ENCODE peak calls at places on chromosome 9, in nine cellular contexts. One of them, this sample, is unnamed.

GRCh38 chr9:120852240-120853018 is 9.7 kb upstream of the PSMD5 start:
- DNase-seq in transverse colon: no peak
- DNase-seq in GM13976: no peak
- DNase-seq in PC-3: no peak
- DNase-seq in body of pancreas: no peak
- DNase-seq in neural crest cell: no peak
- DNase-seq in Peyer's patch: no peak
- DNase-seq in epithelial cell of esophagus: no peak
- DNase-seq in ovary: no peak
- DNase-seq in this sample: no peak

GRCh38 chr9:35070823-35071813 is 1.3 kb downstream of the VCP start:
- DNase-seq in transverse colon: no peak
- DNase-seq in GM13976: no peak
- DNase-seq in PC-3: peak; percentile 28
- DNase-seq in body of pancreas: peak; percentile 60
- DNase-seq in neural crest cell: no peak
- DNase-seq in Peyer's patch: no peak
- DNase-seq in epithelial cell of esophagus: peak; percentile 53
- DNase-seq in ovary: no peak
- DNase-seq in this sample: no peak

GRCh38 chr9:93513606-93514005 is 60.2 kb upstream of the FAM120AOS start:
- DNase-seq in transverse colon: no peak
- DNase-seq in GM13976: no peak
- DNase-seq in PC-3: no peak
- DNase-seq in body of pancreas: no peak
- DNase-seq in neural crest cell: no peak
- DNase-seq in Peyer's patch: no peak
- DNase-seq in epithelial cell of esophagus: no peak
- DNase-seq in ovary: no peak
- DNase-seq in this sample: no peak

GRCh38 chr9:35905912-35906679 is at the start of gene HRCT1:
- DNase-seq in transverse colon: peak; percentile 95
- DNase-seq in GM13976: no peak
- DNase-seq in PC-3: peak; percentile 96
- DNase-seq in body of pancreas: peak; percentile 90
- DNase-seq in neural crest cell: no peak
- DNase-seq in Peyer's patch: peak; percentile 94
- DNase-seq in epithelial cell of esophagus: peak; percentile 97
- DNase-seq in ovary: peak; percentile 91
- DNase-seq in this sample: no peak

GRCh38 chr9:113621309-113621791 is 157.8 kb downstream of the RGS3 start:
- DNase-seq in transverse colon: peak; percentile 25
- DNase-seq in GM13976: no peak
- DNase-seq in PC-3: no peak
- DNase-seq in body of pancreas: peak; percentile 64
- DNase-seq in neural crest cell: no peak
- DNase-seq in Peyer's patch: peak; percentile 55
- DNase-seq in epithelial cell of esophagus: no peak
- DNase-seq in ovary: no peak
- DNase-seq in this sample: no peak

GRCh38 chr9:122402403-122403268 is 31.8 kb downstream of the PTGS1 start:
- DNase-seq in transverse colon: no peak
- DNase-seq in GM13976: peak; percentile 46
- DNase-seq in PC-3: peak; percentile 77
- DNase-seq in body of pancreas: no peak
- DNase-seq in neural crest cell: no peak
- DNase-seq in Peyer's patch: no peak
- DNase-seq in epithelial cell of esophagus: peak; percentile 92
- DNase-seq in ovary: no peak
- DNase-seq in this sample: peak; percentile 34

GRCh38 chr9:87656485-87656884 is 69.4 kb upstream of the CTSL start:
- DNase-seq in transverse colon: no peak
- DNase-seq in GM13976: no peak
- DNase-seq in PC-3: no peak
- DNase-seq in body of pancreas: no peak
- DNase-seq in neural crest cell: no peak
- DNase-seq in Peyer's patch: no peak
- DNase-seq in epithelial cell of esophagus: no peak
- DNase-seq in ovary: no peak
- DNase-seq in this sample: no peak

GRCh38 chr9:85742630-85742928 is 825 bp upstream of the AGTPBP1 start:
- DNase-seq in transverse colon: no peak
- DNase-seq in GM13976: no peak
- DNase-seq in PC-3: peak; percentile 40
- DNase-seq in body of pancreas: no peak
- DNase-seq in neural crest cell: no peak
- DNase-seq in Peyer's patch: no peak
- DNase-seq in epithelial cell of esophagus: peak; percentile 87
- DNase-seq in ovary: no peak
- DNase-seq in this sample: peak; percentile 20

GRCh38 chr9:7089391-7089790 is 331.6 kb downstream of the KDM4C start:
- DNase-seq in transverse colon: no peak
- DNase-seq in GM13976: no peak
- DNase-seq in PC-3: no peak
- DNase-seq in body of pancreas: no peak
- DNase-seq in neural crest cell: no peak
- DNase-seq in Peyer's patch: no peak
- DNase-seq in epithelial cell of esophagus: no peak
- DNase-seq in ovary: no peak
- DNase-seq in this sample: no peak

GRCh38 chr9:120336021-120336752 is 243.8 kb downstream of the CDK5RAP2 start:
- DNase-seq in transverse colon: no peak
- DNase-seq in GM13976: no peak
- DNase-seq in PC-3: no peak
- DNase-seq in body of pancreas: peak; percentile 39
- DNase-seq in neural crest cell: no peak
- DNase-seq in Peyer's patch: no peak
- DNase-seq in epithelial cell of esophagus: peak; percentile 70
- DNase-seq in ovary: no peak
- DNase-seq in this sample: no peak

GRCh38 chr9:135348076-135348787 is 131.3 kb upstream of the PPP1R26 start:
- DNase-seq in transverse colon: no peak
- DNase-seq in GM13976: no peak
- DNase-seq in PC-3: no peak
- DNase-seq in body of pancreas: no peak
- DNase-seq in neural crest cell: no peak
- DNase-seq in Peyer's patch: no peak
- DNase-seq in epithelial cell of esophagus: no peak
- DNase-seq in ovary: no peak
- DNase-seq in this sample: no peak

GRCh38 chr9:27701664-27702063 is 128.4 kb upstream of the C9orf72 start:
- DNase-seq in transverse colon: peak; percentile 18
- DNase-seq in GM13976: no peak
- DNase-seq in PC-3: peak; percentile 51
- DNase-seq in body of pancreas: no peak
- DNase-seq in neural crest cell: no peak
- DNase-seq in Peyer's patch: peak; percentile 47
- DNase-seq in epithelial cell of esophagus: no peak
- DNase-seq in ovary: no peak
- DNase-seq in this sample: no peak

GRCh38 chr9:112849363-112849922 is 41.2 kb downstream of the SLC46A2 start:
- DNase-seq in transverse colon: no peak
- DNase-seq in GM13976: no peak
- DNase-seq in PC-3: no peak
- DNase-seq in body of pancreas: no peak
- DNase-seq in neural crest cell: no peak
- DNase-seq in Peyer's patch: peak; percentile 2
- DNase-seq in epithelial cell of esophagus: no peak
- DNase-seq in ovary: no peak
- DNase-seq in this sample: no peak

GRCh38 chr9:93120846-93121315 is 13.2 kb downstream of the NINJ1 start:
- DNase-seq in transverse colon: no peak
- DNase-seq in GM13976: no peak
- DNase-seq in PC-3: no peak
- DNase-seq in body of pancreas: no peak
- DNase-seq in neural crest cell: no peak
- DNase-seq in Peyer's patch: peak; percentile 45
- DNase-seq in epithelial cell of esophagus: no peak
- DNase-seq in ovary: peak; percentile 48
- DNase-seq in this sample: no peak

GRCh38 chr9:83247732-83248131 is 184.8 kb upstream of the RASEF start:
- DNase-seq in transverse colon: no peak
- DNase-seq in GM13976: peak; percentile 35
- DNase-seq in PC-3: no peak
- DNase-seq in body of pancreas: no peak
- DNase-seq in neural crest cell: no peak
- DNase-seq in Peyer's patch: no peak
- DNase-seq in epithelial cell of esophagus: no peak
- DNase-seq in ovary: no peak
- DNase-seq in this sample: peak; percentile 25

GRCh38 chr9:97571664-97572063 is 61.5 kb downstream of the TSTD2 start:
- DNase-seq in transverse colon: no peak
- DNase-seq in GM13976: no peak
- DNase-seq in PC-3: no peak
- DNase-seq in body of pancreas: no peak
- DNase-seq in neural crest cell: no peak
- DNase-seq in Peyer's patch: no peak
- DNase-seq in epithelial cell of esophagus: no peak
- DNase-seq in ovary: no peak
- DNase-seq in this sample: no peak

GRCh38 chr9:68872026-68872501 is 141.8 kb downstream of the PRKACG start:
- DNase-seq in transverse colon: no peak
- DNase-seq in GM13976: no peak
- DNase-seq in PC-3: no peak
- DNase-seq in body of pancreas: peak; percentile 69
- DNase-seq in neural crest cell: peak; percentile 6
- DNase-seq in Peyer's patch: no peak
- DNase-seq in epithelial cell of esophagus: no peak
- DNase-seq in ovary: no peak
- DNase-seq in this sample: no peak

GRCh38 chr9:26735160-26735559 is 157.4 kb downstream of the CAAP1 start:
- DNase-seq in transverse colon: no peak
- DNase-seq in GM13976: no peak
- DNase-seq in PC-3: no peak
- DNase-seq in body of pancreas: no peak
- DNase-seq in neural crest cell: no peak
- DNase-seq in Peyer's patch: no peak
- DNase-seq in epithelial cell of esophagus: no peak
- DNase-seq in ovary: no peak
- DNase-seq in this sample: no peak

GRCh38 chr9:134707731-134708671 is 66.4 kb downstream of the COL5A1 start:
- DNase-seq in transverse colon: no peak
- DNase-seq in GM13976: no peak
- DNase-seq in PC-3: no peak
- DNase-seq in body of pancreas: no peak
- DNase-seq in neural crest cell: no peak
- DNase-seq in Peyer's patch: no peak
- DNase-seq in epithelial cell of esophagus: no peak
- DNase-seq in ovary: no peak
- DNase-seq in this sample: no peak

GRCh38 chr9:125436613-125437443 is 175.2 kb downstream of the GAPVD1 start:
- DNase-seq in transverse colon: no peak
- DNase-seq in GM13976: no peak
- DNase-seq in PC-3: no peak
- DNase-seq in body of pancreas: no peak
- DNase-seq in neural crest cell: no peak
- DNase-seq in Peyer's patch: peak; percentile 49
- DNase-seq in epithelial cell of esophagus: no peak
- DNase-seq in ovary: no peak
- DNase-seq in this sample: no peak

GRCh38 chr9:94827584-94828304 is 101.2 kb downstream of the AOPEP start:
- DNase-seq in transverse colon: no peak
- DNase-seq in GM13976: no peak
- DNase-seq in PC-3: no peak
- DNase-seq in body of pancreas: no peak
- DNase-seq in neural crest cell: no peak
- DNase-seq in Peyer's patch: no peak
- DNase-seq in epithelial cell of esophagus: no peak
- DNase-seq in ovary: peak; percentile 35
- DNase-seq in this sample: no peak

GRCh38 chr9:2837915-2838314 is 6.0 kb downstream of the PUM3 start:
- DNase-seq in transverse colon: no peak
- DNase-seq in GM13976: no peak
- DNase-seq in PC-3: no peak
- DNase-seq in body of pancreas: no peak
- DNase-seq in neural crest cell: no peak
- DNase-seq in Peyer's patch: no peak
- DNase-seq in epithelial cell of esophagus: peak; percentile 13
- DNase-seq in ovary: no peak
- DNase-seq in this sample: no peak

GRCh38 chr9:31359071-31359470 is 1025.4 kb upstream of the ACO1 start:
- DNase-seq in transverse colon: no peak
- DNase-seq in GM13976: no peak
- DNase-seq in PC-3: no peak
- DNase-seq in body of pancreas: no peak
- DNase-seq in neural crest cell: no peak
- DNase-seq in Peyer's patch: no peak
- DNase-seq in epithelial cell of esophagus: no peak
- DNase-seq in ovary: no peak
- DNase-seq in this sample: no peak

GRCh38 chr9:79384091-79384490 is 187.7 kb upstream of the TLE4 start:
- DNase-seq in transverse colon: no peak
- DNase-seq in GM13976: no peak
- DNase-seq in PC-3: no peak
- DNase-seq in body of pancreas: no peak
- DNase-seq in neural crest cell: no peak
- DNase-seq in Peyer's patch: no peak
- DNase-seq in epithelial cell of esophagus: no peak
- DNase-seq in ovary: no peak
- DNase-seq in this sample: no peak
- TF ChIP-seq CTCF in transverse colon: no peak
- TF ChIP-seq CTCF in GM13976: no peak
- TF ChIP-seq CTCF in PC-3: no peak
- TF ChIP-seq CTCF in body of pancreas: no peak
- TF ChIP-seq CTCF in neural crest cell: no peak
- TF ChIP-seq CTCF in Peyer's patch: no peak
- TF ChIP-seq CTCF in epithelial cell of esophagus: no peak
- TF ChIP-seq CTCF in ovary: no peak
- TF ChIP-seq CTCF in this sample: no peak

GRCh38 chr9:20205821-20206220 is 416.5 kb downstream of the MLLT3 start:
- DNase-seq in transverse colon: no peak
- DNase-seq in GM13976: no peak
- DNase-seq in PC-3: peak; percentile 31
- DNase-seq in body of pancreas: no peak
- DNase-seq in neural crest cell: no peak
- DNase-seq in Peyer's patch: no peak
- DNase-seq in epithelial cell of esophagus: peak; percentile 61
- DNase-seq in ovary: no peak
- DNase-seq in this sample: no peak
- TF ChIP-seq CTCF in transverse colon: no peak
- TF ChIP-seq CTCF in GM13976: no peak
- TF ChIP-seq CTCF in PC-3: no peak
- TF ChIP-seq CTCF in body of pancreas: no peak
- TF ChIP-seq CTCF in neural crest cell: no peak
- TF ChIP-seq CTCF in Peyer's patch: no peak
- TF ChIP-seq CTCF in epithelial cell of esophagus: no peak
- TF ChIP-seq CTCF in ovary: no peak
- TF ChIP-seq CTCF in this sample: no peak

GRCh38 chr9:101465330-101465915 is 29.8 kb upstream of the ALDOB start:
- DNase-seq in transverse colon: peak; percentile 84
- DNase-seq in GM13976: no peak
- DNase-seq in PC-3: peak; percentile 67
- DNase-seq in body of pancreas: peak; percentile 58
- DNase-seq in neural crest cell: no peak
- DNase-seq in Peyer's patch: peak; percentile 86
- DNase-seq in epithelial cell of esophagus: peak; percentile 92
- DNase-seq in ovary: no peak
- DNase-seq in this sample: no peak
- TF ChIP-seq CTCF in transverse colon: peak; percentile 13
- TF ChIP-seq CTCF in GM13976: no peak
- TF ChIP-seq CTCF in PC-3: peak; percentile 46
- TF ChIP-seq CTCF in body of pancreas: peak; percentile 56
- TF ChIP-seq CTCF in neural crest cell: no peak
- TF ChIP-seq CTCF in Peyer's patch: peak; percentile 16
- TF ChIP-seq CTCF in epithelial cell of esophagus: peak; percentile 73
- TF ChIP-seq CTCF in ovary: no peak
- TF ChIP-seq CTCF in this sample: no peak

GRCh38 chr9:84294551-84294950 is 46.0 kb downstream of the SLC28A3 start:
- DNase-seq in transverse colon: no peak
- DNase-seq in GM13976: no peak
- DNase-seq in PC-3: no peak
- DNase-seq in body of pancreas: no peak
- DNase-seq in neural crest cell: no peak
- DNase-seq in Peyer's patch: no peak
- DNase-seq in epithelial cell of esophagus: no peak
- DNase-seq in ovary: no peak
- DNase-seq in this sample: peak; percentile 17
- TF ChIP-seq CTCF in transverse colon: no peak
- TF ChIP-seq CTCF in GM13976: peak; percentile 24
- TF ChIP-seq CTCF in PC-3: peak; percentile 35
- TF ChIP-seq CTCF in body of pancreas: no peak
- TF ChIP-seq CTCF in neural crest cell: peak; percentile 43
- TF ChIP-seq CTCF in Peyer's patch: peak; percentile 22
- TF ChIP-seq CTCF in epithelial cell of esophagus: no peak
- TF ChIP-seq CTCF in ovary: no peak
- TF ChIP-seq CTCF in this sample: peak; percentile 37

This sample was measured in GM20000.